ENCODE peak calls at places on chromosome 7, in eight cellular contexts. J is IMR-90, W is H1, M is GM12878, K is HCT116, Y is HepG2, F is K562, O is SK-N-SH. V is an unnamed sample. For H3K4me1, the result is how much of the 10 kb centered on the place peaks cover.

GRCh38 chr7:20395094-20395493 is 64.4 kb downstream of the ITGB8 start:
- DNase-seq in J (peak), W (no peak), M (no peak), K (no peak), Y (no peak), F (no peak), O (no peak), V (no peak)

GRCh38 chr7:95209778-95210177 is 114.6 kb downstream of the PON1 start:
- DNase-seq in J (no peak), W (no peak), M (no peak), K (no peak), Y (no peak), F (no peak), O (no peak), V (no peak)

GRCh38 chr7:121002-121401 is 71.4 kb upstream of the FAM20C start:
- DNase-seq in J (no peak), W (no peak), M (no peak), K (no peak), Y (no peak), F (no peak), O (no peak), V (no peak)

GRCh38 chr7:130918129-130919052 is 184.4 kb upstream of the KLF14 start:
- DNase-seq in J (peak), W (no peak), M (no peak), K (no peak), Y (no peak), F (no peak), O (no peak), V (peak)

GRCh38 chr7:75854233-75854632 is 24.6 kb upstream of the RHBDD2 start:
- DNase-seq in J (peak), W (no peak), M (no peak), K (no peak), Y (no peak), F (no peak), O (no peak), V (no peak)

GRCh38 chr7:149444260-149444659 is 16.6 kb downstream of the ZNF777 start:
- DNase-seq in J (no peak), W (peak), M (no peak), K (no peak), Y (no peak), F (no peak), O (no peak), V (no peak)

GRCh38 chr7:18727094-18727870 is 231.7 kb downstream of the HDAC9 start:
- DNase-seq in J (peak), W (no peak), M (no peak), K (no peak), Y (no peak), F (no peak), O (no peak), V (no peak)

GRCh38 chr7:41478187-41478586 is 224.7 kb downstream of the INHBA start:
- DNase-seq in J (peak), W (no peak), M (no peak), K (no peak), Y (no peak), F (no peak), O (no peak), V (no peak)

GRCh38 chr7:2523461-2523905 is 3.9 kb downstream of the LFNG start:
- DNase-seq in J (no peak), W (peak), M (no peak), K (no peak), Y (no peak), F (no peak), O (no peak), V (no peak)

GRCh38 chr7:106071356-106071998 is 40.6 kb downstream of the SYPL1 start:
- DNase-seq in J (no peak), W (no peak), M (peak), K (no peak), Y (no peak), F (no peak), O (peak), V (no peak)

GRCh38 chr7:140667476-140667875 is 5.3 kb upstream of the ADCK2 start:
- DNase-seq in J (no peak), W (no peak), M (no peak), K (no peak), Y (no peak), F (no peak), O (no peak), V (no peak)

GRCh38 chr7:18457832-18458231 is 37.7 kb upstream of the HDAC9 start:
- DNase-seq in J (no peak), W (no peak), M (no peak), K (no peak), Y (no peak), F (no peak), O (no peak), V (no peak)

GRCh38 chr7:26329520-26330269 is 38.0 kb downstream of the SNX10 start:
- DNase-seq in J (no peak), W (no peak), M (no peak), K (no peak), Y (no peak), F (no peak), O (no peak), V (no peak)

GRCh38 chr7:1611708-1612241 is 41.9 kb upstream of the PSMG3 start:
- DNase-seq in J (peak), W (no peak), M (no peak), K (peak), Y (no peak), F (no peak), O (peak), V (peak)

GRCh38 chr7:149873968-149874643 is at the start of gene ATP6V0E2:
- DNase-seq in J (no peak), W (no peak), M (no peak), K (no peak), Y (no peak), F (no peak), O (no peak), V (no peak)

GRCh38 chr7:112515989-112516388 is 35.2 kb downstream of the LSMEM1 start:
- DNase-seq in J (no peak), W (no peak), M (no peak), K (peak), Y (no peak), F (no peak), O (no peak), V (no peak)

GRCh38 chr7:90736968-90737939 is 141.1 kb downstream of the CDK14 start:
- DNase-seq in J (no peak), W (no peak), M (peak), K (no peak), Y (no peak), F (no peak), O (no peak), V (no peak)

GRCh38 chr7:73708961-73709360 is 10.5 kb downstream of the STX1A start:
- DNase-seq in J (no peak), W (no peak), M (no peak), K (no peak), Y (no peak), F (no peak), O (no peak), V (no peak)

GRCh38 chr7:107528461-107528860 is 35.3 kb downstream of the COG5 start:
- DNase-seq in J (peak), W (no peak), M (no peak), K (no peak), Y (peak), F (no peak), O (no peak), V (no peak)

GRCh38 chr7:90345548-90346319 is 782 bp upstream of the GTPBP10 start:
- DNase-seq in J (peak), W (no peak), M (no peak), K (no peak), Y (peak), F (no peak), O (peak), V (peak)

GRCh38 chr7:34772296-34772695 is 114.3 kb downstream of the NPSR1 start:
- DNase-seq in J (no peak), W (no peak), M (no peak), K (no peak), Y (no peak), F (no peak), O (no peak), V (no peak)

GRCh38 chr7:44633254-44634186 is 27.1 kb downstream of the OGDH start:
- DNase-seq in J (peak), W (no peak), M (peak), K (no peak), Y (no peak), F (no peak), O (no peak), V (no peak)
- H3K4me1 ChIP-seq in J (under half), W (under half), M (half or more), K (half or more), Y (under half), F (under half), O (under half), V (under half)

DNA sequence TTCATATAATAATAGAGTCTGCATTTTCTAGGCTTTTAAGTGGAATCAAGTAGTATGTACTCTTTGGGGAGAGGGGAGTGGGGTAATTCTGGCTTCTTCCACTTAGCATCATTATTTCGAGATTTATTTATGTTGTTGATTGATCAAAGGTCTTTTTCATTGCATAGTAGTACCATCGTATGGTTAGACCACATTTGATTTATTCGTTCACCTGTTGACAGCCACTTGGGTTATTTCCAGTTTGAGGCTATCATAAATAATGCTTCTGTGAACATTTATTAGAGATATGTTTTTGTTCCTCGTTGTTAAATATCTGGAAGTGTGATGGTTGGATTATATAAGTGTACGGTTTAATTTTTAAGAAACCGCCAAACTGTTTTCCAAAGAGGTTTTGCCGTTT is 52.8 kb downstream of the AHCYL2 start:
- DNase-seq in J (no peak), W (no peak), M (no peak), K (no peak), Y (no peak), F (no peak), O (no peak), V (no peak)
- H3K4me3 ChIP-seq in J (no peak), W (no peak), M (no peak), K (no peak), Y (no peak), F (no peak), O (no peak), V (no peak)

GRCh38 chr7:128168667-128169210 is 72.3 kb upstream of the LEP start:
- DNase-seq in J (no peak), W (peak), M (no peak), K (no peak), Y (no peak), F (peak), O (peak), V (no peak)
- TF ChIP-seq RAD21 in J (no peak), W (no peak), M (no peak), K (no peak), Y (no peak), F (no peak), O (no peak), V (no peak)

DNA sequence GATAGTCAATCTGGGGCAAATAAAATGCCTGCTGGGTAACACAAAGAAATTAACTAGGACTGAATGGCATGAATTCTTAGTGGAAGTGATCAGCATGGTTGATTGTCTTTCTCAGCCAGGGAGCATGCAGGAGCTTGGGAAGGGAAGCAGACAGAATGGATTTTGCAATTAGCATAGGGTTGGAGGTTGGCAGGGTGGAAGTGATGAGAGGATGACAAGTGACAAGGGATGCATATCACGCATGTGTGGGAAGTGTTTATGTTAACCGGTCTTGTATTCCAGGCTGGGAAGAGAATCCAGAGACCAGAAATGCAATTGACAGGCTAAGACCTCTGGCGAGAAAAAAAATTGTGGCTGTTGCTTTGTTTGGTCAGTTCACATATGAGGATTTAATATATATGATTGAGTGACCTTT is 8.2 kb downstream of the MDFIC start:
- DNase-seq in J (peak), W (no peak), M (no peak), K (no peak), Y (no peak), F (no peak), O (no peak), V (no peak)
- H3K4me1 ChIP-seq in J (under half), W (under half), M (under half), K (under half), Y (under half), F (under half), O (under half), V (under half)

GRCh38 chr7:39749717-39750116 is 126.3 kb downstream of the RALA start:
- DNase-seq in J (no peak), W (no peak), M (no peak), K (no peak), Y (no peak), F (no peak), O (no peak), V (no peak)

GRCh38 chr7:39750253-39750994 is 127.1 kb downstream of the RALA start:
- DNase-seq in J (peak), W (no peak), M (no peak), K (no peak), Y (peak), F (no peak), O (no peak), V (no peak)

GRCh38 chr7:39754326-39755120 is 131.2 kb downstream of the RALA start:
- DNase-seq in J (peak), W (no peak), M (no peak), K (no peak), Y (no peak), F (no peak), O (no peak), V (no peak)

GRCh38 chr7:39757604-39758003 is 134.2 kb downstream of the RALA start:
- DNase-seq in J (peak), W (no peak), M (no peak), K (no peak), Y (no peak), F (no peak), O (no peak), V (no peak)

DNA sequence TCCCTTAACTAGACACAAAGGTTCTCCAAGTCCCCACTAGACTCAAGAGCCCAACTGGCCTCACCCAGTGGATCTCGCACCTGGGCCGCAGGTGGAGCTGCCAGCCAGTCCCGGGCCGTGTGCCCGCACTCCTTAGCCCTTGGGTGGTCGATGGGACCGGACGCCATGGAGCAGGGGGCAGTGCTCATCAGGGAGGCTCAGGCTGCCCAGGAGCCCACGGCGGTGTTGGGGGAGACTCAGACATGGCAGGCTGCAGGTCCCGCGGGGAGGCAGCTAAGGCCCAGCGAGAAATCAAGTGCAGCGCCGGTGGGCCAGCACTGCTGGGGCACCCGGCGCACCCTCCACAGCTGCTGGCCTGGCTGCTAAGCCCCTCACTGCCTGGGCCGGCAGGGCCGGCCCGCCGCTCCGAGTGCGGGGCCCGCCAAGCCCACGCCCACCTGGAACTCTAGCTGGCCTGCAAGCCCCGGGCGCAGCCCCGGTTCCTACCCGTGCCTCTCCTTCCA is 130.5 kb downstream of the RALA start:
- DNase-seq in J (no peak), W (no peak), M (no peak), K (no peak), Y (no peak), F (no peak), O (no peak), V (no peak)
- H3K4me3 ChIP-seq in J (no peak), W (no peak), M (no peak), K (no peak), Y (no peak), F (no peak), O (no peak), V (no peak)

DNA sequence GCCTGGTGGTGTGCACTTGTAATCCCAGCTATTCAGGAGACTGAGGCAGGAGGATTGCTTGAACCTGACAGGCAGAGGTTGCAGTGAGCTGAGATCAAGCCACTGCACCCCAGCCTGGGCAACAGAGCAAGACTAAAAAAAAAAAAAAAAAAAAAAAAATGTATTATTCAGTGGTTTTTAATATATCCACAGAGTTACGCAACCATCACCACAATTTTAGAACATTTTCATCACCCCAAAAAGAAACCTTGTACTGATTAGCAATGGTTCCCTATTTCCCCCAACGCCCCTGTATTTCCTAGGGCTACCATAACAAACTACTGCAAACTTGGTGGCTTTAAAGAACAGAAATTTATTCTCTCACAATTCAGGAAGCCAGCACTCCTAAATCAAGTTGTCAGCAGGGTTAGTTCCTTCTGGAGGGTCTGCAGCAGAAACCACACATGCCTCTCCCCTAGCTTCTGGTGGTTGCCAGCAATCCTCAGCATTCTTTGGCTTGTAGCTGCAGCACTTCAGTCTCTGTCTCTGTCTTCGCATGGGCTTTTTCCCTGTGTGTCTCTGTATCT is 5.9 kb upstream of the NUP42 start:
- DNase-seq in J (no peak), W (no peak), M (no peak), K (no peak), Y (no peak), F (no peak), O (no peak), V (no peak)
- TF ChIP-seq RAD21 in J (no peak), W (no peak), M (no peak), K (no peak), Y (no peak), F (no peak), O (no peak), V (no peak)